ENCODE peak calls at places on chromosomes 7 and 10, in five cellular contexts. One of them, this sample, is unnamed. For H3K4me1, the result is how much of the 10 kb centered on the place peaks cover.

GRCh38 chr10:22420787-22421517 is 75.7 kb downstream of the SPAG6 start:
- DNase-seq in stomach: no peak
- DNase-seq in prostate gland: no peak
- DNase-seq in Panc1: no peak
- DNase-seq in upper lobe of left lung: no peak
- DNase-seq in this sample: no peak

GRCh38 chr7:1667566-1668485 is 2.3 kb upstream of the ELFN1 start:
- DNase-seq in upper lobe of left lung: no peak
- DNase-seq in Panc1: no peak
- DNase-seq in prostate gland: no peak
- DNase-seq in stomach: no peak
- DNase-seq in this sample: no peak

GRCh38 chr10:131743190-131744151 is 157.3 kb upstream of the PPP2R2D start:
- DNase-seq in stomach: no peak
- DNase-seq in Panc1: no peak
- DNase-seq in upper lobe of left lung: peak
- DNase-seq in prostate gland: no peak
- DNase-seq in this sample: no peak

GRCh38 chr7:137970263-137970975 is 31.5 kb downstream of the CREB3L2 start:
- DNase-seq in Panc1: no peak
- DNase-seq in upper lobe of left lung: peak
- DNase-seq in prostate gland: peak
- DNase-seq in stomach: peak
- DNase-seq in this sample: peak

GRCh38 chr7:71801996-71802395 is 610.1 kb downstream of the CALN1 start:
- DNase-seq in prostate gland: no peak
- DNase-seq in Panc1: no peak
- DNase-seq in upper lobe of left lung: no peak
- DNase-seq in stomach: no peak
- DNase-seq in this sample: no peak

GRCh38 chr10:59561397-59562121 is 148.1 kb downstream of the SLC16A9 start:
- DNase-seq in prostate gland: no peak
- DNase-seq in Panc1: no peak
- DNase-seq in stomach: no peak
- DNase-seq in upper lobe of left lung: no peak
- DNase-seq in this sample: no peak

GRCh38 chr10:84194424-84195043 is at the start of gene CDHR1:
- DNase-seq in prostate gland: no peak
- DNase-seq in upper lobe of left lung: peak
- DNase-seq in Panc1: no peak
- DNase-seq in stomach: no peak
- DNase-seq in this sample: no peak

GRCh38 chr7:27118580-27118979 is 12.0 kb downstream of the HOXA4 start:
- DNase-seq in prostate gland: no peak
- DNase-seq in stomach: no peak
- DNase-seq in Panc1: no peak
- DNase-seq in upper lobe of left lung: no peak
- DNase-seq in this sample: no peak

GRCh38 chr7:133676805-133677370 is 424.0 kb downstream of the EXOC4 start:
- DNase-seq in Panc1: no peak
- DNase-seq in prostate gland: no peak
- DNase-seq in upper lobe of left lung: no peak
- DNase-seq in stomach: no peak
- DNase-seq in this sample: no peak

GRCh38 chr7:97307521-97308108 is 190.1 kb downstream of the SDHAF3 start:
- DNase-seq in stomach: no peak
- DNase-seq in upper lobe of left lung: no peak
- DNase-seq in Panc1: no peak
- DNase-seq in prostate gland: no peak
- DNase-seq in this sample: no peak

GRCh38 chr10:124292911-124293640 is 125.6 kb downstream of the OAT start:
- DNase-seq in Panc1: no peak
- DNase-seq in upper lobe of left lung: no peak
- DNase-seq in prostate gland: no peak
- DNase-seq in stomach: no peak
- DNase-seq in this sample: no peak

GRCh38 chr7:144827581-144828139 is 8.2 kb downstream of the TPK1 start:
- DNase-seq in stomach: no peak
- DNase-seq in prostate gland: no peak
- DNase-seq in Panc1: no peak
- DNase-seq in upper lobe of left lung: no peak
- DNase-seq in this sample: no peak

GRCh38 chr10:6498771-6499170 is 81.3 kb downstream of the PRKCQ start:
- DNase-seq in prostate gland: no peak
- DNase-seq in upper lobe of left lung: no peak
- DNase-seq in Panc1: no peak
- DNase-seq in stomach: no peak
- DNase-seq in this sample: no peak

GRCh38 chr10:19119191-19119590 is 70.6 kb downstream of the MALRD1 start:
- DNase-seq in Panc1: no peak
- DNase-seq in stomach: no peak
- DNase-seq in upper lobe of left lung: no peak
- DNase-seq in prostate gland: no peak
- DNase-seq in this sample: no peak

GRCh38 chr10:116688241-116688711 is 54.1 kb downstream of the HSPA12A start:
- DNase-seq in Panc1: no peak
- DNase-seq in stomach: no peak
- DNase-seq in upper lobe of left lung: no peak
- DNase-seq in prostate gland: no peak
- DNase-seq in this sample: no peak

GRCh38 chr10:84291389-84291788 is 37.0 kb upstream of the CCSER2 start:
- DNase-seq in upper lobe of left lung: no peak
- DNase-seq in prostate gland: no peak
- DNase-seq in stomach: no peak
- DNase-seq in Panc1: no peak
- DNase-seq in this sample: no peak

GRCh38 chr10:15300697-15301096 is 70.4 kb downstream of the FAM171A1 start:
- DNase-seq in stomach: no peak
- DNase-seq in upper lobe of left lung: no peak
- DNase-seq in Panc1: no peak
- DNase-seq in prostate gland: no peak
- DNase-seq in this sample: no peak

GRCh38 chr10:42753126-42753506 is 29.5 kb upstream of the BMS1 start:
- DNase-seq in stomach: peak
- DNase-seq in Panc1: peak
- DNase-seq in prostate gland: peak
- DNase-seq in upper lobe of left lung: peak
- DNase-seq in this sample: no peak

GRCh38 chr7:5690931-5691461 is 90.5 kb downstream of the RNF216 start:
- DNase-seq in Panc1: no peak
- DNase-seq in upper lobe of left lung: peak
- DNase-seq in prostate gland: no peak
- DNase-seq in stomach: no peak
- DNase-seq in this sample: no peak

GRCh38 chr7:58086871-58087535 is 637.0 kb downstream of the ZNF716 start:
- DNase-seq in Panc1: no peak
- DNase-seq in upper lobe of left lung: no peak
- DNase-seq in stomach: no peak
- DNase-seq in prostate gland: no peak
- DNase-seq in this sample: no peak

GRCh38 chr10:124642076-124642710 is 102.0 kb downstream of the FAM53B start:
- DNase-seq in prostate gland: no peak
- DNase-seq in Panc1: no peak
- DNase-seq in upper lobe of left lung: peak
- DNase-seq in stomach: no peak
- DNase-seq in this sample: no peak

GRCh38 chr7:22675917-22676343 is 51.1 kb upstream of the IL6 start:
- DNase-seq in Panc1: no peak
- DNase-seq in prostate gland: no peak
- DNase-seq in upper lobe of left lung: no peak
- DNase-seq in stomach: no peak
- DNase-seq in this sample: no peak

GRCh38 chr7:148182264-148182663 is 408.3 kb upstream of the C7orf33 start:
- DNase-seq in prostate gland: no peak
- DNase-seq in Panc1: no peak
- DNase-seq in upper lobe of left lung: no peak
- DNase-seq in stomach: no peak
- DNase-seq in this sample: no peak

GRCh38 chr10:119209050-119209735 is 1.8 kb downstream of the GRK5 start:
- DNase-seq in stomach: peak
- DNase-seq in upper lobe of left lung: peak
- DNase-seq in prostate gland: no peak
- DNase-seq in Panc1: no peak
- DNase-seq in this sample: peak

GRCh38 chr7:103851357-103851756 is 138.1 kb downstream of the RELN start:
- DNase-seq in prostate gland: no peak
- DNase-seq in stomach: no peak
- DNase-seq in upper lobe of left lung: no peak
- DNase-seq in Panc1: no peak
- DNase-seq in this sample: no peak

GRCh38 chr10:102493771-102494170 is 8.7 kb downstream of the ACTR1A start:
- DNase-seq in Panc1: no peak
- DNase-seq in stomach: no peak
- DNase-seq in prostate gland: no peak
- DNase-seq in upper lobe of left lung: no peak
- DNase-seq in this sample: no peak

GRCh38 chr10:119686465-119687191 is 35.4 kb downstream of the BAG3 start:
- DNase-seq in stomach: peak
- DNase-seq in Panc1: no peak
- DNase-seq in upper lobe of left lung: peak
- DNase-seq in prostate gland: peak
- DNase-seq in this sample: peak

GRCh38 chr7:132805766-132806165 is 229.5 kb upstream of the PLXNA4 start:
- DNase-seq in prostate gland: no peak
- DNase-seq in stomach: no peak
- DNase-seq in Panc1: no peak
- DNase-seq in upper lobe of left lung: no peak
- DNase-seq in this sample: no peak

GRCh38 chr10:122648599-122649428 is 50.8 kb downstream of the C10orf120 start:
- DNase-seq in upper lobe of left lung: peak
- DNase-seq in prostate gland: peak
- DNase-seq in stomach: peak
- DNase-seq in Panc1: peak
- DNase-seq in this sample: no peak

GRCh38 chr10:43042503-43043341 is 34.1 kb upstream of the RET start:
- DNase-seq in prostate gland: no peak
- DNase-seq in stomach: peak
- DNase-seq in Panc1: no peak
- DNase-seq in upper lobe of left lung: peak
- DNase-seq in this sample: peak

GRCh38 chr7:17020250-17020649 is 138.5 kb upstream of the AGR3 start:
- DNase-seq in upper lobe of left lung: no peak
- DNase-seq in Panc1: no peak
- DNase-seq in prostate gland: no peak
- DNase-seq in stomach: no peak
- DNase-seq in this sample: no peak

GRCh38 chr10:32103721-32104120 is 47.5 kb upstream of the KIF5B start:
- DNase-seq in prostate gland: no peak
- DNase-seq in Panc1: no peak
- DNase-seq in stomach: no peak
- DNase-seq in upper lobe of left lung: no peak
- DNase-seq in this sample: no peak

GRCh38 chr7:112437038-112437437 is 13.2 kb upstream of the IFRD1 start:
- DNase-seq in Panc1: no peak
- DNase-seq in upper lobe of left lung: no peak
- DNase-seq in prostate gland: no peak
- DNase-seq in stomach: no peak
- DNase-seq in this sample: no peak

GRCh38 chr7:159147687-159148086 is 3.0 kb upstream of the VIPR2 start:
- DNase-seq in prostate gland: no peak
- DNase-seq in stomach: no peak
- DNase-seq in upper lobe of left lung: no peak
- DNase-seq in Panc1: no peak
- DNase-seq in this sample: no peak
- TF ChIP-seq POLR2AphosphoS5 in prostate gland: no peak
- TF ChIP-seq POLR2AphosphoS5 in stomach: no peak
- TF ChIP-seq POLR2AphosphoS5 in upper lobe of left lung: no peak
- TF ChIP-seq POLR2AphosphoS5 in Panc1: no peak
- TF ChIP-seq POLR2AphosphoS5 in this sample: no peak

GRCh38 chr7:157141525-157142060 is 2.9 kb downstream of the UBE3C start:
- DNase-seq in stomach: no peak
- DNase-seq in upper lobe of left lung: no peak
- DNase-seq in prostate gland: no peak
- DNase-seq in Panc1: no peak
- DNase-seq in this sample: no peak

GRCh38 chr7:157140118-157140905 is 1.6 kb downstream of the UBE3C start:
- DNase-seq in stomach: no peak
- DNase-seq in Panc1: no peak
- DNase-seq in upper lobe of left lung: no peak
- DNase-seq in prostate gland: no peak
- DNase-seq in this sample: no peak

GRCh38 chr7:157139142-157140117 is 704 bp downstream of the UBE3C start:
- DNase-seq in prostate gland: peak
- DNase-seq in stomach: peak
- DNase-seq in upper lobe of left lung: peak
- DNase-seq in Panc1: no peak
- DNase-seq in this sample: no peak

GRCh38 chr7:157138424-157139141 is at the start of gene UBE3C:
- DNase-seq in stomach: peak
- DNase-seq in upper lobe of left lung: peak
- DNase-seq in prostate gland: peak
- DNase-seq in Panc1: peak
- DNase-seq in this sample: peak

DNA sequence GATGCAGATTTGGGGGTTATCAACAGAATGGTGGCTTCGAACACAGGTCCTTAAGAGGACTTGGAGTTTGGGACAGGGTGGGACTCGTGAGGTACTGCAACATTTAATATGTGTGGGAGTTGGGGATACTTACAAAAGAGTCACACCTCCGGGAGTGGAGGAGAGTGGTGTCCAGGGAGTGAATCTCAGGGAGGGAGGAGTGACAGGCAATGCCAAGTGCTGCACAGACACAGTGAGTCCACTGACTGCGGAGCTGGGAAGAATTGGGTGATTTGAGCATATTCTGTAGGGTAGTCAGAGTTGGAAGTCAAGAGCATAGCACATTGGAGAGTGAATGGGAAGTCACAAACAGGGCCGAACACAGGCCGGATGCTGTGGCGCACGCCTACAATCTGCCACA is 5.1 kb downstream of the UBE3C start:
- DNase-seq in Panc1: no peak
- DNase-seq in prostate gland: no peak
- DNase-seq in stomach: no peak
- DNase-seq in upper lobe of left lung: no peak
- DNase-seq in this sample: no peak
- H3K4me1 ChIP-seq in Panc1: under half
- H3K4me1 ChIP-seq in prostate gland: under half
- H3K4me1 ChIP-seq in stomach: under half
- H3K4me1 ChIP-seq in upper lobe of left lung: under half
- H3K4me1 ChIP-seq in this sample: under half

DNA sequence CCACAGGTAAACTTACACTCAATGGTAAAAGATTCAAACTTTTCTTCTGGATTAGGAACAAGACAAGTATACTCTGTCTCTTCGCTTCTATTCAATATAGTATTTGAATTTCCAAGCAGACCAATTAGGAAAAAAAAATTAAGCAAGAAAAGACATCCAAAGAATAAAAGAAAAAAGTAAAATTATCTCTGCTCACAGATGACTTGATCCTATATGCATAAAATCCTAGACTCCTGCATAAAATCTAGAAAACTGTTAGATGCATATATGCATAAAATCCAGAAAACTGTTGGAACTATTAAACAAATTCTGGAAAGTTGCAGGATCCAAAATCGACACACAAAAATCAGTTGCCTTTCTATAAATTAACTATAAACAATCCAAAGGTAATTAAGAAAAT is at the start of gene OR13A1:
- DNase-seq in Panc1: no peak
- DNase-seq in upper lobe of left lung: no peak
- DNase-seq in prostate gland: no peak
- DNase-seq in stomach: no peak
- DNase-seq in this sample: no peak
- TF ChIP-seq POLR2AphosphoS5 in Panc1: no peak
- TF ChIP-seq POLR2AphosphoS5 in upper lobe of left lung: no peak
- TF ChIP-seq POLR2AphosphoS5 in prostate gland: no peak
- TF ChIP-seq POLR2AphosphoS5 in stomach: no peak
- TF ChIP-seq POLR2AphosphoS5 in this sample: no peak

GRCh38 chr7:21107101-21107500 is 320.4 kb upstream of the SP8 start:
- DNase-seq in prostate gland: no peak
- DNase-seq in Panc1: no peak
- DNase-seq in stomach: no peak
- DNase-seq in upper lobe of left lung: no peak
- DNase-seq in this sample: no peak
- H3K4me1 ChIP-seq in prostate gland: under half
- H3K4me1 ChIP-seq in Panc1: under half
- H3K4me1 ChIP-seq in stomach: under half
- H3K4me1 ChIP-seq in upper lobe of left lung: under half
- H3K4me1 ChIP-seq in this sample: under half